ENCODE peak calls at places on chromosomes 5 and 9, in six cellular contexts. One of them, this sample, is unnamed.

GRCh38 chr5:181200816-181201215 is 4.2 kb downstream of the TRIM7 start:
- DNase-seq in fibroblast of villous mesenchyme: no peak
- DNase-seq in choroid plexus epithelial cell: no peak
- DNase-seq in OCI-LY7: peak
- DNase-seq in HFF-Myc: no peak
- DNase-seq in PC-9: no peak
- DNase-seq in this sample: no peak

GRCh38 chr9:121883281-121884056 is 209.6 kb downstream of the TTLL11 start:
- DNase-seq in fibroblast of villous mesenchyme: peak
- DNase-seq in choroid plexus epithelial cell: peak
- DNase-seq in OCI-LY7: peak
- DNase-seq in HFF-Myc: no peak
- DNase-seq in PC-9: no peak
- DNase-seq in this sample: no peak

GRCh38 chr5:180595381-180596114 is 4.2 kb upstream of the SCGB3A1 start:
- DNase-seq in fibroblast of villous mesenchyme: no peak
- DNase-seq in choroid plexus epithelial cell: no peak
- DNase-seq in OCI-LY7: no peak
- DNase-seq in HFF-Myc: no peak
- DNase-seq in PC-9: no peak
- DNase-seq in this sample: no peak

GRCh38 chr5:175675873-175676272 is 18.0 kb downstream of the HRH2 start:
- DNase-seq in fibroblast of villous mesenchyme: no peak
- DNase-seq in choroid plexus epithelial cell: no peak
- DNase-seq in OCI-LY7: no peak
- DNase-seq in HFF-Myc: no peak
- DNase-seq in PC-9: no peak
- DNase-seq in this sample: no peak

GRCh38 chr5:139140631-139141071 is 57.5 kb downstream of the SIL1 start:
- DNase-seq in fibroblast of villous mesenchyme: peak
- DNase-seq in choroid plexus epithelial cell: peak
- DNase-seq in OCI-LY7: no peak
- DNase-seq in HFF-Myc: no peak
- DNase-seq in PC-9: no peak
- DNase-seq in this sample: peak

GRCh38 chr5:68456756-68457217 is 241.2 kb downstream of the PIK3R1 start:
- DNase-seq in fibroblast of villous mesenchyme: peak
- DNase-seq in choroid plexus epithelial cell: peak
- DNase-seq in OCI-LY7: no peak
- DNase-seq in HFF-Myc: peak
- DNase-seq in PC-9: peak
- DNase-seq in this sample: peak

GRCh38 chr9:113511856-113512761 is 48.6 kb downstream of the RGS3 start:
- DNase-seq in fibroblast of villous mesenchyme: peak
- DNase-seq in choroid plexus epithelial cell: peak
- DNase-seq in OCI-LY7: peak
- DNase-seq in HFF-Myc: no peak
- DNase-seq in PC-9: no peak
- DNase-seq in this sample: no peak

GRCh38 chr9:93820667-93821306 is 134.4 kb downstream of the BARX1 start:
- DNase-seq in fibroblast of villous mesenchyme: no peak
- DNase-seq in choroid plexus epithelial cell: no peak
- DNase-seq in OCI-LY7: no peak
- DNase-seq in HFF-Myc: no peak
- DNase-seq in PC-9: no peak
- DNase-seq in this sample: no peak

GRCh38 chr9:21945606-21946005 is 48.6 kb downstream of the CDKN2A start:
- DNase-seq in fibroblast of villous mesenchyme: no peak
- DNase-seq in choroid plexus epithelial cell: no peak
- DNase-seq in OCI-LY7: no peak
- DNase-seq in HFF-Myc: no peak
- DNase-seq in PC-9: no peak
- DNase-seq in this sample: no peak

GRCh38 chr9:127418037-127418471 is 6.1 kb upstream of the ZNF79 start:
- DNase-seq in fibroblast of villous mesenchyme: no peak
- DNase-seq in choroid plexus epithelial cell: peak
- DNase-seq in OCI-LY7: peak
- DNase-seq in HFF-Myc: no peak
- DNase-seq in PC-9: no peak
- DNase-seq in this sample: peak

GRCh38 chr5:15914603-15915002 is 265.0 kb downstream of the MARCHF11 start:
- DNase-seq in fibroblast of villous mesenchyme: peak
- DNase-seq in choroid plexus epithelial cell: peak
- DNase-seq in OCI-LY7: no peak
- DNase-seq in HFF-Myc: no peak
- DNase-seq in PC-9: no peak
- DNase-seq in this sample: peak

GRCh38 chr5:127446626-127447025 is 70.8 kb upstream of the PRRC1 start:
- DNase-seq in fibroblast of villous mesenchyme: no peak
- DNase-seq in choroid plexus epithelial cell: no peak
- DNase-seq in OCI-LY7: no peak
- DNase-seq in HFF-Myc: no peak
- DNase-seq in PC-9: no peak
- DNase-seq in this sample: no peak

GRCh38 chr5:180467989-180468731 is 26.0 kb upstream of the CNOT6 start:
- DNase-seq in fibroblast of villous mesenchyme: no peak
- DNase-seq in choroid plexus epithelial cell: no peak
- DNase-seq in OCI-LY7: no peak
- DNase-seq in HFF-Myc: no peak
- DNase-seq in PC-9: no peak
- DNase-seq in this sample: no peak

GRCh38 chr9:37596504-37596903 is 4.1 kb upstream of the TOMM5 start:
- DNase-seq in fibroblast of villous mesenchyme: no peak
- DNase-seq in choroid plexus epithelial cell: peak
- DNase-seq in OCI-LY7: no peak
- DNase-seq in HFF-Myc: no peak
- DNase-seq in PC-9: no peak
- DNase-seq in this sample: no peak

GRCh38 chr9:893843-894420 is 52.4 kb downstream of the DMRT1 start:
- DNase-seq in fibroblast of villous mesenchyme: peak
- DNase-seq in choroid plexus epithelial cell: peak
- DNase-seq in OCI-LY7: peak
- DNase-seq in HFF-Myc: peak
- DNase-seq in PC-9: no peak
- DNase-seq in this sample: peak

GRCh38 chr9:70044450-70045307 is 1.0 kb downstream of the MAMDC2 start:
- DNase-seq in fibroblast of villous mesenchyme: peak
- DNase-seq in choroid plexus epithelial cell: peak
- DNase-seq in OCI-LY7: no peak
- DNase-seq in HFF-Myc: no peak
- DNase-seq in PC-9: peak
- DNase-seq in this sample: peak

GRCh38 chr5:71830626-71831539 is 111.8 kb downstream of the CARTPT start:
- DNase-seq in fibroblast of villous mesenchyme: peak
- DNase-seq in choroid plexus epithelial cell: peak
- DNase-seq in OCI-LY7: no peak
- DNase-seq in HFF-Myc: peak
- DNase-seq in PC-9: peak
- DNase-seq in this sample: peak

GRCh38 chr9:4012446-4012845 is 287.4 kb downstream of the GLIS3 start:
- DNase-seq in fibroblast of villous mesenchyme: no peak
- DNase-seq in choroid plexus epithelial cell: peak
- DNase-seq in OCI-LY7: no peak
- DNase-seq in HFF-Myc: no peak
- DNase-seq in PC-9: no peak
- DNase-seq in this sample: no peak

GRCh38 chr5:129110742-129111141 is 16.2 kb downstream of the ISOC1 start:
- DNase-seq in fibroblast of villous mesenchyme: no peak
- DNase-seq in choroid plexus epithelial cell: no peak
- DNase-seq in OCI-LY7: no peak
- DNase-seq in HFF-Myc: no peak
- DNase-seq in PC-9: no peak
- DNase-seq in this sample: no peak

GRCh38 chr5:109876941-109877669 is 187.4 kb downstream of the MAN2A1 start:
- DNase-seq in fibroblast of villous mesenchyme: no peak
- DNase-seq in choroid plexus epithelial cell: peak
- DNase-seq in OCI-LY7: no peak
- DNase-seq in HFF-Myc: no peak
- DNase-seq in PC-9: peak
- DNase-seq in this sample: no peak

GRCh38 chr5:107889387-107889786 is 218.7 kb upstream of the EFNA5 start:
- DNase-seq in fibroblast of villous mesenchyme: peak
- DNase-seq in choroid plexus epithelial cell: peak
- DNase-seq in OCI-LY7: no peak
- DNase-seq in HFF-Myc: no peak
- DNase-seq in PC-9: no peak
- DNase-seq in this sample: peak

GRCh38 chr9:31272456-31273295 is 1111.8 kb upstream of the ACO1 start:
- DNase-seq in fibroblast of villous mesenchyme: no peak
- DNase-seq in choroid plexus epithelial cell: no peak
- DNase-seq in OCI-LY7: no peak
- DNase-seq in HFF-Myc: no peak
- DNase-seq in PC-9: peak
- DNase-seq in this sample: no peak

DNA sequence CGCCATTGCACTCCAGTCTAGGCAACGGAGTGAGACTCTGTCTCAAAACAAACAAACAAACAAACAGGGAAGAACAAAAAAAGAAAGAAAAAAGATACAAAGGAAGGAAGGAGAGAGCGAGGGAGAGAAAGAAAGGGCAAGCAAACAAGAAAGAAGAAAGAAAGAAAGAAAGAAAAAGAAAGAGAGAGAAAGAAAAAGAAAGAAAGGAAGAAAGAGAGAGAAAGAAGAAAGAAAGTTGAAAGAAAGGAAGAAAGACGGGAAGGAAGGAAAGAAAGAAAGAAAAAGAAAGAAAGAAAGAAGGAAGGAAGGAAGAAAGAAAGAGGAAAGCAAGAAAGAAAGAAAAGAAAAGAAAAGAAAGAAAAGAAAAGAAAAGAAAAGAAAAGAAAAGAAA is 13.1 kb upstream of the ALDOB start:
- DNase-seq in fibroblast of villous mesenchyme: no peak
- DNase-seq in choroid plexus epithelial cell: no peak
- DNase-seq in OCI-LY7: no peak
- DNase-seq in HFF-Myc: no peak
- DNase-seq in PC-9: no peak
- DNase-seq in this sample: no peak
- H3K4me3 ChIP-seq in fibroblast of villous mesenchyme: no peak
- H3K4me3 ChIP-seq in choroid plexus epithelial cell: no peak
- H3K4me3 ChIP-seq in OCI-LY7: peak
- H3K4me3 ChIP-seq in HFF-Myc: peak
- H3K4me3 ChIP-seq in PC-9: peak
- H3K4me3 ChIP-seq in this sample: no peak

DNA sequence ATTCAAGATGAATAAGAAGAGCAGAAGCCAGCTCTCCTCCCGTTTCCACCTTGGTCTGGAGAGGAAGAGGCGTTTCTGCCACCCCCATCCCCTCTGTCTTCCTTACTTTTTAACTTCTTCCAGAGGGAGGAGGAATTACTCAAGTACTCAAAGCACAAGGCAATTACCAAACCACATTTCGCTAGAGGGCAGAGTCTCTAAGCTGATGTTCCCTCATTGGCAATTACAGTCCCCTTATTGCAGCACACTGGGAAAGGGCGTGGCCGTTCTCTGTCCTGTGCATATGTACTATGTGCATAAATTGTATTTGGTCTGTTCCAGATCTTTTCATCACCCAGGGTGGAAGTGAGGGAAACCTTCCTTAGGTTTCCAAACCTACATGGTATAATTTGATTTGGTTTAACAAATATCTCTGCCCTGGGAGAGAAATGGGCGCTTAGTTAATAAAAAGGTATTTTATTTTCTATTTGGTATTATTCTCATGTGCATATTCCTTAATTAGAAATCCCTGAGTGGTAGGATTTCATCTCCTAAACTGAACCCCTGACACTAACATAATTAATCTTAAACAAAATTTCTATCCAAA is 29.8 kb upstream of the ALDOB start:
- DNase-seq in fibroblast of villous mesenchyme: peak
- DNase-seq in choroid plexus epithelial cell: peak
- DNase-seq in OCI-LY7: peak
- DNase-seq in HFF-Myc: peak
- DNase-seq in PC-9: peak
- DNase-seq in this sample: peak
- TF ChIP-seq CTCF in fibroblast of villous mesenchyme: peak
- TF ChIP-seq CTCF in choroid plexus epithelial cell: peak
- TF ChIP-seq CTCF in OCI-LY7: peak
- TF ChIP-seq CTCF in HFF-Myc: peak
- TF ChIP-seq CTCF in PC-9: peak
- TF ChIP-seq CTCF in this sample: peak

GRCh38 chr5:100889896-100890295 is 13.2 kb downstream of the ST8SIA4 start:
- DNase-seq in fibroblast of villous mesenchyme: peak
- DNase-seq in choroid plexus epithelial cell: no peak
- DNase-seq in OCI-LY7: no peak
- DNase-seq in HFF-Myc: no peak
- DNase-seq in PC-9: no peak
- DNase-seq in this sample: peak

GRCh38 chr5:100890514-100891008 is 12.5 kb downstream of the ST8SIA4 start:
- DNase-seq in fibroblast of villous mesenchyme: peak
- DNase-seq in choroid plexus epithelial cell: peak
- DNase-seq in OCI-LY7: peak
- DNase-seq in HFF-Myc: no peak
- DNase-seq in PC-9: peak
- DNase-seq in this sample: peak

DNA sequence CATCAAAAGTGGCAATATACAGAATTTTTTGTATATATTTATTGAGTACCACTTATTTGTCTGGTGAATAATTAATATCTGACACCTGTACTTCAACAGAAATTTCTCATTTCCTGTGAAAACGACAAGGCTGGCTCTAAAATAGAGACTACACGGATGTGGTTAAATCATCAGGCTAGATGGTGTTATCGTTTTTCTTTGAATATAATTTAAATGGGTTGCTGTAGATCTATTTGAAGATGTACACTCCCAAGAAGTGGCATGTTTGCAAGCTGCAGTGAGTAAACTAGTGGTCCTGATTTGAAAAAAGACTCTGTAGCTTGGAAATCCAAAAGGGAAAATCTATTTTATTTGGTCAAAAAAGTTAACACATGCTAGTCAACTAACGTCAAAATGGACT is 13.9 kb downstream of the ST8SIA4 start:
- DNase-seq in fibroblast of villous mesenchyme: no peak
- DNase-seq in choroid plexus epithelial cell: no peak
- DNase-seq in OCI-LY7: peak
- DNase-seq in HFF-Myc: no peak
- DNase-seq in PC-9: no peak
- DNase-seq in this sample: no peak
- H3K4me3 ChIP-seq in fibroblast of villous mesenchyme: no peak
- H3K4me3 ChIP-seq in choroid plexus epithelial cell: no peak
- H3K4me3 ChIP-seq in OCI-LY7: peak
- H3K4me3 ChIP-seq in HFF-Myc: no peak
- H3K4me3 ChIP-seq in PC-9: peak
- H3K4me3 ChIP-seq in this sample: no peak

GRCh38 chr5:151683936-151684586 is 2.7 kb downstream of the SPARC start:
- DNase-seq in fibroblast of villous mesenchyme: peak
- DNase-seq in choroid plexus epithelial cell: peak
- DNase-seq in OCI-LY7: no peak
- DNase-seq in HFF-Myc: no peak
- DNase-seq in PC-9: no peak
- DNase-seq in this sample: peak

GRCh38 chr5:151685749-151686672 is 704 bp downstream of the SPARC start:
- DNase-seq in fibroblast of villous mesenchyme: peak
- DNase-seq in choroid plexus epithelial cell: peak
- DNase-seq in OCI-LY7: no peak
- DNase-seq in HFF-Myc: no peak
- DNase-seq in PC-9: no peak
- DNase-seq in this sample: no peak

GRCh38 chr5:151682751-151683331 is 3.9 kb downstream of the SPARC start:
- DNase-seq in fibroblast of villous mesenchyme: peak
- DNase-seq in choroid plexus epithelial cell: peak
- DNase-seq in OCI-LY7: no peak
- DNase-seq in HFF-Myc: no peak
- DNase-seq in PC-9: no peak
- DNase-seq in this sample: peak

GRCh38 chr5:151683444-151683843 is 3.3 kb downstream of the SPARC start:
- DNase-seq in fibroblast of villous mesenchyme: no peak
- DNase-seq in choroid plexus epithelial cell: peak
- DNase-seq in OCI-LY7: no peak
- DNase-seq in HFF-Myc: no peak
- DNase-seq in PC-9: no peak
- DNase-seq in this sample: peak

GRCh38 chr5:151684690-151685361 is 1.9 kb downstream of the SPARC start:
- DNase-seq in fibroblast of villous mesenchyme: peak
- DNase-seq in choroid plexus epithelial cell: peak
- DNase-seq in OCI-LY7: no peak
- DNase-seq in HFF-Myc: peak
- DNase-seq in PC-9: peak
- DNase-seq in this sample: peak
- TF ChIP-seq CTCF in fibroblast of villous mesenchyme: peak
- TF ChIP-seq CTCF in choroid plexus epithelial cell: peak
- TF ChIP-seq CTCF in OCI-LY7: no peak
- TF ChIP-seq CTCF in HFF-Myc: peak
- TF ChIP-seq CTCF in PC-9: peak
- TF ChIP-seq CTCF in this sample: peak

This sample was measured in cardiac fibroblast.